ENCODE peak calls at places on chromosomes 3 and 15, in nine cellular contexts. Q is HFFc6, Y is posterior cingulate gyrus, Z is stomach, D is NCI-H2081, K is WTC11, I is GM12891, J is NCI-H2171 treated with DMSO at 0.1 percent for 48 hours, C is M059J. H is an unnamed sample.
A peak's percentile ranks its signal among the peaks of the same experiment; 100 is the strongest.

GRCh38 chr15:57610130-57610529 is 18.4 kb downstream of the MYZAP start:
- DNase-seq in J (no peak), K (no peak), Q (peak; percentile 86), Z (peak; percentile 81), D (no peak), C (peak; percentile 98), I (no peak), Y (no peak), H (no peak)

GRCh38 chr3:155065537-155065936 is 14.6 kb upstream of the MME start:
- DNase-seq in K (no peak), J (no peak), Q (peak; percentile 70), Y (no peak), C (peak; percentile 76), I (no peak), D (no peak), Z (no peak), H (peak; percentile 49)

GRCh38 chr3:193396451-193397244 is 18.1 kb upstream of the ATP13A5 start:
- DNase-seq in K (no peak), C (no peak), D (no peak), Y (no peak), Z (no peak), Q (no peak), J (no peak), I (no peak), H (no peak)

GRCh38 chr3:42499478-42499871 is 3.0 kb upstream of the VIPR1 start:
- DNase-seq in D (no peak), I (no peak), Z (peak; percentile 10), Q (no peak), C (no peak), J (no peak), Y (no peak), K (no peak), H (no peak)

GRCh38 chr3:16801698-16802097 is 83.1 kb upstream of the PLCL2 start:
- DNase-seq in Q (peak; percentile 20), K (no peak), I (no peak), J (peak; percentile 91), Z (no peak), D (no peak), Y (no peak), C (peak; percentile 40), H (peak; percentile 99)

GRCh38 chr3:149058602-149059001 is 27.7 kb downstream of the HLTF start:
- DNase-seq in J (no peak), Y (no peak), K (no peak), Q (no peak), C (no peak), D (no peak), Z (no peak), I (no peak), H (no peak)

GRCh38 chr3:19946291-19946831 is 536 bp upstream of the RAB5A start:
- DNase-seq in D (peak; percentile 68), Z (no peak), J (no peak), Y (no peak), K (no peak), C (no peak), I (peak; percentile 20), Q (peak; percentile 3), H (no peak)

GRCh38 chr3:172346161-172346560 is 102.1 kb downstream of the GHSR start:
- DNase-seq in I (no peak), C (no peak), Z (no peak), D (no peak), Q (no peak), J (no peak), Y (no peak), K (no peak), H (no peak)

GRCh38 chr3:133474251-133474801 is 74.5 kb downstream of the BFSP2 start:
- DNase-seq in Z (no peak), C (peak; percentile 34), I (no peak), Y (no peak), K (no peak), J (peak; percentile 67), Q (no peak), D (peak; percentile 58), H (no peak)

GRCh38 chr3:51891242-51892039 is 11.7 kb downstream of the IQCF1 start:
- DNase-seq in Z (no peak), D (no peak), C (no peak), Q (no peak), I (no peak), J (no peak), Y (no peak), K (no peak), H (peak; percentile 62)

GRCh38 chr15:43957724-43958123 is 130.9 kb downstream of the WDR76 start:
- DNase-seq in Q (no peak), D (no peak), I (no peak), Y (no peak), K (no peak), Z (no peak), J (no peak), C (no peak), H (no peak)

GRCh38 chr3:38548154-38548931 is 52.2 kb downstream of the EXOG start:
- DNase-seq in D (no peak), Z (no peak), Y (no peak), I (no peak), C (peak; percentile 76), Q (no peak), J (no peak), K (peak; percentile 43), H (no peak)

H was measured in G401.